ENCODE peak calls at places on chromosomes 16 and 17, in four cellular contexts. P, A, L and Y are unnamed samples.
A peak's percentile ranks its signal among the peaks of the same experiment; 100 is the strongest.

GRCh38 chr16:6446370-6446769 is 886.3 kb upstream of the RBFOX1 start:
- DNase-seq in P (no peak), A (no peak), L (no peak), Y (no peak)

GRCh38 chr17:5526821-5527598 is 40.6 kb downstream of the MIS12 start:
- DNase-seq in P (peak; percentile 12), A (peak; percentile 85), L (peak; percentile 98), Y (peak; percentile 39)

GRCh38 chr16:51041546-51041945 is 109.5 kb downstream of the SALL1 start:
- DNase-seq in P (no peak), A (no peak), L (no peak), Y (no peak)

GRCh38 chr17:64061157-64061898 is 40.9 kb upstream of the ICAM2 start:
- DNase-seq in P (no peak), A (no peak), L (peak; percentile 36), Y (no peak)

GRCh38 chr16:46748775-46749705 is 896 bp upstream of the MYLK3 start:
- DNase-seq in P (no peak), A (no peak), L (no peak), Y (no peak)

GRCh38 chr17:32317353-32317752 is 24.6 kb downstream of the C17orf75 start:
- DNase-seq in P (no peak), A (no peak), L (no peak), Y (no peak)

GRCh38 chr17:47955497-47956461 is 1.9 kb downstream of the PRR15L start:
- DNase-seq in P (no peak), A (peak; percentile 88), L (no peak), Y (no peak)

GRCh38 chr17:1590747-1591473 is 28.3 kb upstream of the PITPNA start:
- DNase-seq in P (no peak), A (no peak), L (no peak), Y (no peak)

GRCh38 chr16:87361916-87362619 is 21.5 kb downstream of the FBXO31 start:
- DNase-seq in P (no peak), A (no peak), L (no peak), Y (no peak)

GRCh38 chr17:75147878-75148546 is 6.3 kb downstream of the JPT1 start:
- DNase-seq in P (no peak), A (no peak), L (no peak), Y (no peak)

GRCh38 chr17:83183150-83183820 is 103.9 kb downstream of the METRNL start:
- DNase-seq in P (peak; percentile 3), A (no peak), L (no peak), Y (no peak)